ENCODE peak calls at places on chromosomes 2 and 18, in nine cellular contexts. One of them, this sample, is unnamed.

GRCh38 chr2:72920317-72921087 is 3.2 kb downstream of the EMX1 start:
- DNase-seq in astrocyte of the spinal cord: peak
- DNase-seq in heart left ventricle: no peak
- DNase-seq in bronchial epithelial cell: no peak
- DNase-seq in ascending aorta: no peak
- DNase-seq in heart right ventricle: no peak
- DNase-seq in BJ: no peak
- DNase-seq in fibroblast of pulmonary artery: peak
- DNase-seq in tibial nerve: no peak
- DNase-seq in this sample: peak

GRCh38 chr2:118114863-118115262 is 26.6 kb downstream of the INSIG2 start:
- DNase-seq in astrocyte of the spinal cord: no peak
- DNase-seq in heart left ventricle: no peak
- DNase-seq in bronchial epithelial cell: no peak
- DNase-seq in ascending aorta: no peak
- DNase-seq in heart right ventricle: no peak
- DNase-seq in BJ: no peak
- DNase-seq in fibroblast of pulmonary artery: no peak
- DNase-seq in tibial nerve: no peak
- DNase-seq in this sample: no peak

GRCh38 chr2:65880451-65880850 is 448.1 kb upstream of the SPRED2 start:
- DNase-seq in astrocyte of the spinal cord: no peak
- DNase-seq in heart left ventricle: no peak
- DNase-seq in bronchial epithelial cell: peak
- DNase-seq in ascending aorta: no peak
- DNase-seq in heart right ventricle: no peak
- DNase-seq in BJ: no peak
- DNase-seq in fibroblast of pulmonary artery: no peak
- DNase-seq in tibial nerve: no peak
- DNase-seq in this sample: no peak

GRCh38 chr2:199707584-199708185 is 143.3 kb downstream of the FTCDNL1 start:
- DNase-seq in astrocyte of the spinal cord: no peak
- DNase-seq in heart left ventricle: no peak
- DNase-seq in bronchial epithelial cell: no peak
- DNase-seq in ascending aorta: no peak
- DNase-seq in heart right ventricle: no peak
- DNase-seq in BJ: no peak
- DNase-seq in fibroblast of pulmonary artery: no peak
- DNase-seq in tibial nerve: no peak
- DNase-seq in this sample: no peak

GRCh38 chr2:172397136-172397825 is 30.1 kb upstream of the ITGA6 start:
- DNase-seq in astrocyte of the spinal cord: no peak
- DNase-seq in heart left ventricle: no peak
- DNase-seq in bronchial epithelial cell: no peak
- DNase-seq in ascending aorta: no peak
- DNase-seq in heart right ventricle: no peak
- DNase-seq in BJ: peak
- DNase-seq in fibroblast of pulmonary artery: no peak
- DNase-seq in tibial nerve: no peak
- DNase-seq in this sample: no peak

GRCh38 chr18:36757081-36757480 is 71.7 kb downstream of the TPGS2 start:
- DNase-seq in astrocyte of the spinal cord: peak
- DNase-seq in heart left ventricle: no peak
- DNase-seq in bronchial epithelial cell: peak
- DNase-seq in ascending aorta: no peak
- DNase-seq in heart right ventricle: no peak
- DNase-seq in BJ: no peak
- DNase-seq in fibroblast of pulmonary artery: peak
- DNase-seq in tibial nerve: no peak
- DNase-seq in this sample: no peak

GRCh38 chr2:37802899-37803379 is 122.1 kb upstream of the RMDN2 start:
- DNase-seq in astrocyte of the spinal cord: peak
- DNase-seq in heart left ventricle: no peak
- DNase-seq in bronchial epithelial cell: peak
- DNase-seq in ascending aorta: no peak
- DNase-seq in heart right ventricle: no peak
- DNase-seq in BJ: peak
- DNase-seq in fibroblast of pulmonary artery: peak
- DNase-seq in tibial nerve: no peak
- DNase-seq in this sample: no peak

GRCh38 chr18:33729556-33729955 is 151.5 kb downstream of the ASXL3 start:
- DNase-seq in astrocyte of the spinal cord: no peak
- DNase-seq in heart left ventricle: no peak
- DNase-seq in bronchial epithelial cell: no peak
- DNase-seq in ascending aorta: no peak
- DNase-seq in heart right ventricle: no peak
- DNase-seq in BJ: no peak
- DNase-seq in fibroblast of pulmonary artery: no peak
- DNase-seq in tibial nerve: no peak
- DNase-seq in this sample: no peak

GRCh38 chr2:40208478-40208877 is 243.4 kb downstream of the SLC8A1 start:
- DNase-seq in astrocyte of the spinal cord: no peak
- DNase-seq in heart left ventricle: no peak
- DNase-seq in bronchial epithelial cell: no peak
- DNase-seq in ascending aorta: no peak
- DNase-seq in heart right ventricle: no peak
- DNase-seq in BJ: no peak
- DNase-seq in fibroblast of pulmonary artery: no peak
- DNase-seq in tibial nerve: no peak
- DNase-seq in this sample: no peak

GRCh38 chr18:2847341-2848144 is 737 bp downstream of the EMILIN2 start:
- DNase-seq in astrocyte of the spinal cord: peak
- DNase-seq in heart left ventricle: peak
- DNase-seq in bronchial epithelial cell: no peak
- DNase-seq in ascending aorta: peak
- DNase-seq in heart right ventricle: peak
- DNase-seq in BJ: no peak
- DNase-seq in fibroblast of pulmonary artery: peak
- DNase-seq in tibial nerve: no peak
- DNase-seq in this sample: no peak

GRCh38 chr2:222410534-222410933 is 13.8 kb upstream of the SGPP2 start:
- DNase-seq in astrocyte of the spinal cord: peak
- DNase-seq in heart left ventricle: no peak
- DNase-seq in bronchial epithelial cell: peak
- DNase-seq in ascending aorta: no peak
- DNase-seq in heart right ventricle: no peak
- DNase-seq in BJ: no peak
- DNase-seq in fibroblast of pulmonary artery: no peak
- DNase-seq in tibial nerve: no peak
- DNase-seq in this sample: no peak

GRCh38 chr2:157329524-157329923 is 3.9 kb upstream of the ERMN start:
- DNase-seq in astrocyte of the spinal cord: no peak
- DNase-seq in heart left ventricle: no peak
- DNase-seq in bronchial epithelial cell: peak
- DNase-seq in ascending aorta: no peak
- DNase-seq in heart right ventricle: no peak
- DNase-seq in BJ: no peak
- DNase-seq in fibroblast of pulmonary artery: no peak
- DNase-seq in tibial nerve: no peak
- DNase-seq in this sample: no peak

GRCh38 chr18:69401475-69402218 is 959 bp downstream of the DOK6 start:
- DNase-seq in astrocyte of the spinal cord: peak
- DNase-seq in heart left ventricle: peak
- DNase-seq in bronchial epithelial cell: no peak
- DNase-seq in ascending aorta: no peak
- DNase-seq in heart right ventricle: peak
- DNase-seq in BJ: no peak
- DNase-seq in fibroblast of pulmonary artery: peak
- DNase-seq in tibial nerve: no peak
- DNase-seq in this sample: no peak

GRCh38 chr2:232389327-232389726 is 10.8 kb downstream of the ALPP start:
- DNase-seq in astrocyte of the spinal cord: peak
- DNase-seq in heart left ventricle: peak
- DNase-seq in bronchial epithelial cell: no peak
- DNase-seq in ascending aorta: no peak
- DNase-seq in heart right ventricle: no peak
- DNase-seq in BJ: no peak
- DNase-seq in fibroblast of pulmonary artery: peak
- DNase-seq in tibial nerve: no peak
- DNase-seq in this sample: no peak

GRCh38 chr18:22494771-22495170 is 77.1 kb upstream of the CTAGE1 start:
- DNase-seq in astrocyte of the spinal cord: peak
- DNase-seq in heart left ventricle: no peak
- DNase-seq in bronchial epithelial cell: peak
- DNase-seq in ascending aorta: peak
- DNase-seq in heart right ventricle: no peak
- DNase-seq in BJ: no peak
- DNase-seq in fibroblast of pulmonary artery: peak
- DNase-seq in tibial nerve: no peak
- DNase-seq in this sample: no peak

GRCh38 chr2:102186676-102187190 is at the start of gene IL1RL2:
- DNase-seq in astrocyte of the spinal cord: no peak
- DNase-seq in heart left ventricle: no peak
- DNase-seq in bronchial epithelial cell: peak
- DNase-seq in ascending aorta: no peak
- DNase-seq in heart right ventricle: peak
- DNase-seq in BJ: no peak
- DNase-seq in fibroblast of pulmonary artery: peak
- DNase-seq in tibial nerve: no peak
- DNase-seq in this sample: no peak

GRCh38 chr2:85263591-85263990 is 64.2 kb downstream of the TGOLN2 start:
- DNase-seq in astrocyte of the spinal cord: no peak
- DNase-seq in heart left ventricle: peak
- DNase-seq in bronchial epithelial cell: no peak
- DNase-seq in ascending aorta: no peak
- DNase-seq in heart right ventricle: no peak
- DNase-seq in BJ: no peak
- DNase-seq in fibroblast of pulmonary artery: no peak
- DNase-seq in tibial nerve: no peak
- DNase-seq in this sample: no peak

GRCh38 chr2:24380687-24381271 is 20.4 kb upstream of the ITSN2 start:
- DNase-seq in astrocyte of the spinal cord: no peak
- DNase-seq in heart left ventricle: no peak
- DNase-seq in bronchial epithelial cell: no peak
- DNase-seq in ascending aorta: no peak
- DNase-seq in heart right ventricle: no peak
- DNase-seq in BJ: no peak
- DNase-seq in fibroblast of pulmonary artery: no peak
- DNase-seq in tibial nerve: no peak
- DNase-seq in this sample: no peak

GRCh38 chr2:191228861-191229260 is 16.3 kb upstream of the MYO1B start:
- DNase-seq in astrocyte of the spinal cord: no peak
- DNase-seq in heart left ventricle: no peak
- DNase-seq in bronchial epithelial cell: no peak
- DNase-seq in ascending aorta: no peak
- DNase-seq in heart right ventricle: peak
- DNase-seq in BJ: no peak
- DNase-seq in fibroblast of pulmonary artery: no peak
- DNase-seq in tibial nerve: no peak
- DNase-seq in this sample: no peak

DNA sequence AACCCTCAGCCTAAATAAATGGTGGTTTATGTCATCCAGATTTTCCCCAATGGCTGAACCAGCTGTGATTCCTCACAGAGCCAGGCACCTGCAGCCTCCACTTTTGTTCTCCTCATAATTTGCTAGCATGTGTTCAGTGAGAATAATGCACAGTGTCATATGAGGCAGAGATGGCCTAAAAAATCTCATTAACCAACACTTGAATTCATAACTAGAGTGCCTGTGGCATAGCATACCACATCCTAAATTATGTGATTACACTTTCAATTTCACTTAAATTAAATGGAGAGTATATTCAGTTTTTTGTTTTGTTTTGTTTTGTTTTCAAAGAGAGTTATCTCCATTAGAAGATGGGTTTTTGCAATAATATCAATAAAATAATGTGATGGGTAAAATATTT is 488.0 kb downstream of the CBLN2 start:
- DNase-seq in astrocyte of the spinal cord: no peak
- DNase-seq in heart left ventricle: no peak
- DNase-seq in bronchial epithelial cell: no peak
- DNase-seq in ascending aorta: no peak
- DNase-seq in heart right ventricle: no peak
- DNase-seq in BJ: no peak
- DNase-seq in fibroblast of pulmonary artery: no peak
- DNase-seq in tibial nerve: no peak
- DNase-seq in this sample: no peak
- TF ChIP-seq CTCF in astrocyte of the spinal cord: no peak
- TF ChIP-seq CTCF in heart left ventricle: no peak
- TF ChIP-seq CTCF in bronchial epithelial cell: no peak
- TF ChIP-seq CTCF in ascending aorta: no peak
- TF ChIP-seq CTCF in heart right ventricle: no peak
- TF ChIP-seq CTCF in BJ: no peak
- TF ChIP-seq CTCF in fibroblast of pulmonary artery: no peak
- TF ChIP-seq CTCF in tibial nerve: no peak
- TF ChIP-seq CTCF in this sample: no peak

GRCh38 chr2:10240911-10241610 is 61.6 kb upstream of the HPCAL1 start:
- DNase-seq in astrocyte of the spinal cord: no peak
- DNase-seq in heart left ventricle: peak
- DNase-seq in bronchial epithelial cell: no peak
- DNase-seq in ascending aorta: no peak
- DNase-seq in heart right ventricle: no peak
- DNase-seq in BJ: no peak
- DNase-seq in fibroblast of pulmonary artery: no peak
- DNase-seq in tibial nerve: no peak
- DNase-seq in this sample: no peak
- TF ChIP-seq CTCF in astrocyte of the spinal cord: no peak
- TF ChIP-seq CTCF in heart left ventricle: no peak
- TF ChIP-seq CTCF in bronchial epithelial cell: no peak
- TF ChIP-seq CTCF in ascending aorta: no peak
- TF ChIP-seq CTCF in heart right ventricle: no peak
- TF ChIP-seq CTCF in BJ: no peak
- TF ChIP-seq CTCF in fibroblast of pulmonary artery: no peak
- TF ChIP-seq CTCF in tibial nerve: no peak
- TF ChIP-seq CTCF in this sample: no peak

GRCh38 chr2:220154243-220154642 is 526.8 kb downstream of the SLC4A3 start:
- DNase-seq in astrocyte of the spinal cord: no peak
- DNase-seq in heart left ventricle: no peak
- DNase-seq in bronchial epithelial cell: no peak
- DNase-seq in ascending aorta: no peak
- DNase-seq in heart right ventricle: no peak
- DNase-seq in BJ: no peak
- DNase-seq in fibroblast of pulmonary artery: no peak
- DNase-seq in tibial nerve: no peak
- DNase-seq in this sample: no peak
- TF ChIP-seq CTCF in astrocyte of the spinal cord: no peak
- TF ChIP-seq CTCF in heart left ventricle: no peak
- TF ChIP-seq CTCF in bronchial epithelial cell: no peak
- TF ChIP-seq CTCF in ascending aorta: no peak
- TF ChIP-seq CTCF in heart right ventricle: no peak
- TF ChIP-seq CTCF in BJ: peak
- TF ChIP-seq CTCF in fibroblast of pulmonary artery: peak
- TF ChIP-seq CTCF in tibial nerve: no peak
- TF ChIP-seq CTCF in this sample: peak

GRCh38 chr2:35033748-35034147 is 1321.8 kb upstream of the CRIM1 start:
- DNase-seq in astrocyte of the spinal cord: no peak
- DNase-seq in heart left ventricle: peak
- DNase-seq in bronchial epithelial cell: no peak
- DNase-seq in ascending aorta: no peak
- DNase-seq in heart right ventricle: no peak
- DNase-seq in BJ: no peak
- DNase-seq in fibroblast of pulmonary artery: no peak
- DNase-seq in tibial nerve: no peak
- DNase-seq in this sample: no peak

DNA sequence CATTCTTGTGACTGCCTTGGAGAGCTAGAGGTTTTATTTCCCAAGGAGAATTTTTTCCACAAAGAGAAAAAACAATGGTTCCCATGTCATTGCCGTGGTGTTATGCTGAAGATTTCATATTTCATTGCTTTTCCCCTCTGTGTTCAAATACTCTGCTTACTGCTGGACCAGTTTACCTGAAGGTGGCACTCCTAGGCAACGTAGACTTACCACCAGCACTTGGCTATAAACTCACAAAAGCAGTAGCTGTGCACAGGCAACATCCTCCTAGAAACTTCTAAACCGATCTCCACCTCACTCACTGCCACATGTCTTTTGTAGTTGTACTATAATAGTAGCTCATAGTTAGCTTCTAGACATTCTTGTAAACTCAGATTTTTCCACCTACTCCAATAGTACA is 1319.7 kb upstream of the CRIM1 start:
- DNase-seq in astrocyte of the spinal cord: no peak
- DNase-seq in heart left ventricle: no peak
- DNase-seq in bronchial epithelial cell: peak
- DNase-seq in ascending aorta: no peak
- DNase-seq in heart right ventricle: no peak
- DNase-seq in BJ: no peak
- DNase-seq in fibroblast of pulmonary artery: no peak
- DNase-seq in tibial nerve: no peak
- DNase-seq in this sample: no peak
- TF ChIP-seq CTCF in astrocyte of the spinal cord: no peak
- TF ChIP-seq CTCF in heart left ventricle: no peak
- TF ChIP-seq CTCF in bronchial epithelial cell: peak
- TF ChIP-seq CTCF in ascending aorta: no peak
- TF ChIP-seq CTCF in heart right ventricle: no peak
- TF ChIP-seq CTCF in BJ: no peak
- TF ChIP-seq CTCF in fibroblast of pulmonary artery: no peak
- TF ChIP-seq CTCF in tibial nerve: no peak
- TF ChIP-seq CTCF in this sample: peak